ENCODE peak calls at places on chromosomes 1 and 21, in four cellular contexts. One of them, this sample, is unnamed.

GRCh38 chr1:151681921-151682320 is 34.7 kb downstream of the CELF3 start:
- DNase-seq in HL-60: no peak
- DNase-seq in GM12878: no peak
- DNase-seq in K562: no peak
- DNase-seq in this sample: no peak

GRCh38 chr1:219517031-219517430 is 95.9 kb downstream of the ZC3H11B start:
- DNase-seq in HL-60: no peak
- DNase-seq in K562: no peak
- DNase-seq in GM12878: no peak
- DNase-seq in this sample: no peak

GRCh38 chr1:156476501-156477298 is 23.9 kb downstream of the MEF2D start:
- DNase-seq in GM12878: no peak
- DNase-seq in K562: peak
- DNase-seq in HL-60: peak
- DNase-seq in this sample: no peak

GRCh38 chr1:21941370-21941769 is 4.3 kb upstream of the HSPG2 start:
- DNase-seq in GM12878: no peak
- DNase-seq in K562: no peak
- DNase-seq in HL-60: no peak
- DNase-seq in this sample: no peak

GRCh38 chr1:64517640-64518039 is 47.7 kb downstream of the CACHD1 start:
- DNase-seq in GM12878: no peak
- DNase-seq in HL-60: no peak
- DNase-seq in K562: no peak
- DNase-seq in this sample: no peak

GRCh38 chr1:111720977-111721670 is 18.1 kb downstream of the INKA2 start:
- DNase-seq in K562: no peak
- DNase-seq in GM12878: no peak
- DNase-seq in HL-60: no peak
- DNase-seq in this sample: no peak

GRCh38 chr1:16189921-16190499 is 22.4 kb downstream of the ARHGEF19 start:
- DNase-seq in HL-60: no peak
- DNase-seq in GM12878: no peak
- DNase-seq in K562: no peak
- DNase-seq in this sample: no peak

GRCh38 chr1:33050221-33051076 is 13.8 kb upstream of the AK2 start:
- DNase-seq in GM12878: no peak
- DNase-seq in HL-60: no peak
- DNase-seq in K562: peak
- DNase-seq in this sample: no peak

GRCh38 chr1:204829133-204829532 is 41.5 kb upstream of the NFASC start:
- DNase-seq in K562: no peak
- DNase-seq in GM12878: no peak
- DNase-seq in HL-60: no peak
- DNase-seq in this sample: no peak

GRCh38 chr1:223075834-223076233 is 67.2 kb downstream of the TLR5 start:
- DNase-seq in K562: no peak
- DNase-seq in GM12878: no peak
- DNase-seq in HL-60: no peak
- DNase-seq in this sample: no peak

GRCh38 chr1:32200226-32201010 is at the start of gene CCDC28B:
- DNase-seq in HL-60: no peak
- DNase-seq in K562: peak
- DNase-seq in GM12878: peak
- DNase-seq in this sample: peak

GRCh38 chr1:63817700-63818099 is 43.9 kb downstream of the ROR1 start:
- DNase-seq in K562: no peak
- DNase-seq in GM12878: no peak
- DNase-seq in HL-60: no peak
- DNase-seq in this sample: no peak

GRCh38 chr1:47031585-47031984 is 8.1 kb downstream of the CYP4X1 start:
- DNase-seq in HL-60: no peak
- DNase-seq in GM12878: no peak
- DNase-seq in K562: no peak
- DNase-seq in this sample: no peak

GRCh38 chr1:171222961-171223360 is 25.3 kb upstream of the FMO1 start:
- DNase-seq in GM12878: no peak
- DNase-seq in HL-60: no peak
- DNase-seq in K562: no peak
- DNase-seq in this sample: no peak

GRCh38 chr1:91770675-91771074 is 115.3 kb downstream of the TGFBR3 start:
- DNase-seq in K562: no peak
- DNase-seq in HL-60: no peak
- DNase-seq in GM12878: no peak
- DNase-seq in this sample: no peak

GRCh38 chr1:91768786-91769697 is 116.9 kb downstream of the TGFBR3 start:
- DNase-seq in HL-60: no peak
- DNase-seq in GM12878: no peak
- DNase-seq in K562: peak
- DNase-seq in this sample: no peak

GRCh38 chr1:91768120-91768519 is 117.8 kb downstream of the TGFBR3 start:
- DNase-seq in K562: no peak
- DNase-seq in GM12878: no peak
- DNase-seq in HL-60: no peak
- DNase-seq in this sample: no peak

GRCh38 chr1:91771717-91772116 is 114.2 kb downstream of the TGFBR3 start:
- DNase-seq in K562: no peak
- DNase-seq in HL-60: no peak
- DNase-seq in GM12878: no peak
- DNase-seq in this sample: no peak

GRCh38 chr1:91769698-91770232 is 116.2 kb downstream of the TGFBR3 start:
- DNase-seq in K562: no peak
- DNase-seq in HL-60: no peak
- DNase-seq in GM12878: no peak
- DNase-seq in this sample: no peak
- TF ChIP-seq SPI1 in K562: no peak
- TF ChIP-seq SPI1 in HL-60: no peak
- TF ChIP-seq SPI1 in GM12878: no peak
- TF ChIP-seq SPI1 in this sample: no peak

DNA sequence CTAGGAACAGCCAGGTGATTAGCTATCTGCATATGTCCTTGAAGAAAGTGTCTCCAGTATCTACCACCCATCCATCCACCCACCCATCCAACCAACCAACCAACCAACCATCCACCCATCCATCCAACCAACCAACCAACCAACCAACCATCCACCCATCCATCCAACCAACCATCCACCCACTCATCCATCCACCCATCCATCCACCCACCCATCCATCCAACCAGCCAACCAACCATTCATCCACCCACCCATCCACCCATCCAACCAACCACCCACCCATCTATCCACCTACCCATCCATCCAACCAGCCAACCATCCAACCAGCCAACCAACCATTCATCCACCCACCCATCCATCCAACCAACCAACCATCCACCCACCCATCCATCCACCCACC is 12.1 kb downstream of the C21orf58 start:
- DNase-seq in K562: no peak
- DNase-seq in HL-60: no peak
- DNase-seq in GM12878: no peak
- DNase-seq in this sample: no peak
- TF ChIP-seq POLR2AphosphoS5 in K562: no peak
- TF ChIP-seq POLR2AphosphoS5 in HL-60: no peak
- TF ChIP-seq POLR2AphosphoS5 in GM12878: no peak
- TF ChIP-seq POLR2AphosphoS5 in this sample: no peak

DNA sequence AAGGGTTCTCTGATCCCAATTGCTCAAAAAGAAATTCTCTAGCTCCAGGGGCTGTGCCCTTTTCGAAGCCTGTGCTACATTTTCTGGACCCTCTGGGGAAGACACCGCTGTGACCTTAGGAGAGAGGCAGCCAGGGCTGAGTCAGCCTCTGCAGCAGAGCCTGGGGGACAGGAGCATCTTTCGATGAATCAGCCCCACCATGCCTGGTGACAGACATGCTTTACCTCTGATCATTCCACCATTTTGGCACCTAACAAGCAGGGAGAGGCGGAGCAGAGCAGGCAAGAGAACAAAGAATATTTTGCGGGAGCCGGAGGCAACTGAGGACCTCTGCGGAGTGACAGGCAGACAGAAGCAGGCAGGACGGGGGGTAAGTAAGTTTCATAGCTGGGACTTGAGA is 84.9 kb downstream of the VWA5B1 start:
- DNase-seq in GM12878: no peak
- DNase-seq in HL-60: no peak
- DNase-seq in K562: no peak
- DNase-seq in this sample: no peak
- TF ChIP-seq SPI1 in GM12878: no peak
- TF ChIP-seq SPI1 in HL-60: no peak
- TF ChIP-seq SPI1 in K562: no peak
- TF ChIP-seq SPI1 in this sample: no peak

DNA sequence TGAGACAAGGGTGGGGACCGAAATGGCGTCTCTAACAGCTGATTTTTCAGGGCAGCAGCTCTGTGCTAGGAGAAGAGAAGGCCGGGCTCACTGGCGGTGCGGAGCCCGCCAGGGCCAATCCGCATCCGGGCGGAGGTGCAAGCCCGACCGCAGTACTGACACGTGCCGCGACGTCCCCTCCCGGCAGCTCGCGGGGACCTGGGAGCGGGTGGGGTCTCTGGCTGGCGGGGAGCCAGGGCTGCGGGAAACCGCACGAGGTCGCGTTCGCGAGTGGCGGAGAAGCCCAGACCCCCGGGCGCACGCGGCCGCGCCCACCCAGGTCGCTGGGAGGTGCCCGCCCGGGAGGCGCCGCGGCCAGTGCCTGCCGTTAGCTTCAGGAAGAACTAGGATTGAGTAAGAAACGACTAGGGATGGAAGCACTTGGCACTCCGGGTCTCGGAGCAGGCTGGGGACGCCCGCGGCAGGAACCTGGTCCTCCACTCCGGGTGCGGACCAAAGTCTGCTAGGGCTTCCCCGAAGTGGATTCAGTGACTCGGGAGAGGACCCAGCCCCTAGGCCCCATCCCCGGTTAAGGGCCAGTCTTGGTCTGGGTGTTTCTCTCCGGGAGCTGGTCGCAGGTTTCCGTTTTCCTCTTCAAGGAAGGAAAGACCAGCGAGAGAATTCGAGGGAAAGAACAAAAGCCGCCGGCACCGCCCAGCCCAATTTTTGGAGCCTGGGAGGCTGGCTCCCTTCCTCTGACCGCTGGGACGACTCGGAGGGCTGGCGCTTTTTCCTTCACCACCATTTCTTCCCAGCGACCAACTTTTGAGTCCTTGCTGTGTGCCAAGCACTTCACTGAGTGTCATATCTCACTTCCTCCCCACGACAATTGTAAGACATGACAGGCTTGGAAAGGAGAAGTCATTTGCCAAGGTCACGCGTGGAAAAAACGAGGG is 16.7 kb upstream of the STMN1 start:
- DNase-seq in HL-60: peak
- DNase-seq in GM12878: no peak
- DNase-seq in K562: no peak
- DNase-seq in this sample: peak
- TF ChIP-seq POLR2AphosphoS5 in HL-60: peak
- TF ChIP-seq POLR2AphosphoS5 in GM12878: no peak
- TF ChIP-seq POLR2AphosphoS5 in K562: no peak
- TF ChIP-seq POLR2AphosphoS5 in this sample: no peak

DNA sequence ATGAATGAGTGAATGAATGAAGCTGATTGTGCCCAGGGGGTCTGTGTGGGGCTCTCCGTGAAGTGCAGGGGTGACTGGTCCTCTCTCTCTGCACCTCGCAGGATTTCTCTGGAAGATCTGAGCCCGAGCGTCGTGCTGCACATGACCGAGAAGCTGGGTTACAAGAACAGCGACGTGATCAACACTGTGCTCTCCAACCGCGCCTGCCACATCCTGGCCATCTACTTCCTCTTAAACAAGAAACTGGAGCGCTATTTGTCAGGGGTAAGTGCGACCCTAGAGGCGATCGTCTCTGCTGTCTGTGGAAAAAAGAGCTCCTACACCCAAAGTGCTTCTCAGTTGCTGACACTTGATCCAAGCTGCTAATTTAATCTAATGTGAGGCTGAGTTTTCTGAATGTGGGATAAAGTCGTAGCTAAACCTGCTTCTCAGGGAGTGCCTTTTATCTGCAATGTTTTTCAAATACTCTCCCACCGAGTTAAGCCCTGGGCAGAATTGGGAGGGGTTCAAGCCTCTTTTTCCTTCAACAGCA is 101.7 kb downstream of the HUNK start:
- DNase-seq in HL-60: no peak
- DNase-seq in GM12878: no peak
- DNase-seq in K562: no peak
- DNase-seq in this sample: no peak
- TF ChIP-seq SPI1 in HL-60: no peak
- TF ChIP-seq SPI1 in GM12878: no peak
- TF ChIP-seq SPI1 in K562: no peak
- TF ChIP-seq SPI1 in this sample: no peak

This sample was measured in GM12891.